ENCODE peak calls at places on chromosomes 11 and 22, in eight cellular contexts. One of them, this sample, is unnamed.

GRCh38 chr11:121132211-121132976 is 31.4 kb downstream of the TECTA start:
- DNase-seq in naive thymus-derived CD8-positive, alpha-beta T cell: no peak
- DNase-seq in stimulated activated CD4-positive, alpha-beta T cell treated with anti-CD3 and anti-CD28 coated beads, Interleukin-1b, Interleukin-23, amount 100 ng/mL, for 48 hours: no peak
- DNase-seq in lung: no peak
- DNase-seq in kidney epithelial cell: no peak
- DNase-seq in foreskin melanocyte: no peak
- DNase-seq in glomerular endothelial cell: no peak
- DNase-seq in thyroid gland: no peak
- DNase-seq in this sample: no peak

GRCh38 chr22:27880778-27881394 is 38.2 kb downstream of the PITPNB start:
- DNase-seq in naive thymus-derived CD8-positive, alpha-beta T cell: no peak
- DNase-seq in stimulated activated CD4-positive, alpha-beta T cell treated with anti-CD3 and anti-CD28 coated beads, Interleukin-1b, Interleukin-23, amount 100 ng/mL, for 48 hours: no peak
- DNase-seq in lung: peak
- DNase-seq in kidney epithelial cell: peak
- DNase-seq in foreskin melanocyte: peak
- DNase-seq in glomerular endothelial cell: peak
- DNase-seq in thyroid gland: peak
- DNase-seq in this sample: no peak

GRCh38 chr22:45033136-45033535 is 23.3 kb upstream of the PHF21B start:
- DNase-seq in naive thymus-derived CD8-positive, alpha-beta T cell: no peak
- DNase-seq in stimulated activated CD4-positive, alpha-beta T cell treated with anti-CD3 and anti-CD28 coated beads, Interleukin-1b, Interleukin-23, amount 100 ng/mL, for 48 hours: no peak
- DNase-seq in lung: no peak
- DNase-seq in kidney epithelial cell: no peak
- DNase-seq in foreskin melanocyte: no peak
- DNase-seq in glomerular endothelial cell: no peak
- DNase-seq in thyroid gland: no peak
- DNase-seq in this sample: no peak

GRCh38 chr11:64745219-64745522 is 1.2 kb upstream of the RASGRP2 start:
- DNase-seq in naive thymus-derived CD8-positive, alpha-beta T cell: peak
- DNase-seq in stimulated activated CD4-positive, alpha-beta T cell treated with anti-CD3 and anti-CD28 coated beads, Interleukin-1b, Interleukin-23, amount 100 ng/mL, for 48 hours: peak
- DNase-seq in lung: peak
- DNase-seq in kidney epithelial cell: no peak
- DNase-seq in foreskin melanocyte: no peak
- DNase-seq in glomerular endothelial cell: no peak
- DNase-seq in thyroid gland: peak
- DNase-seq in this sample: peak

GRCh38 chr11:45052361-45052760 is 94.1 kb upstream of the PRDM11 start:
- DNase-seq in naive thymus-derived CD8-positive, alpha-beta T cell: no peak
- DNase-seq in stimulated activated CD4-positive, alpha-beta T cell treated with anti-CD3 and anti-CD28 coated beads, Interleukin-1b, Interleukin-23, amount 100 ng/mL, for 48 hours: no peak
- DNase-seq in lung: no peak
- DNase-seq in kidney epithelial cell: no peak
- DNase-seq in foreskin melanocyte: no peak
- DNase-seq in glomerular endothelial cell: no peak
- DNase-seq in thyroid gland: no peak
- DNase-seq in this sample: no peak

GRCh38 chr11:26571861-26572654 is at the start of gene MUC15:
- DNase-seq in naive thymus-derived CD8-positive, alpha-beta T cell: no peak
- DNase-seq in stimulated activated CD4-positive, alpha-beta T cell treated with anti-CD3 and anti-CD28 coated beads, Interleukin-1b, Interleukin-23, amount 100 ng/mL, for 48 hours: no peak
- DNase-seq in lung: no peak
- DNase-seq in kidney epithelial cell: no peak
- DNase-seq in foreskin melanocyte: no peak
- DNase-seq in glomerular endothelial cell: no peak
- DNase-seq in thyroid gland: peak
- DNase-seq in this sample: no peak

GRCh38 chr22:31950226-31950625 is 5.9 kb downstream of the YWHAH start:
- DNase-seq in naive thymus-derived CD8-positive, alpha-beta T cell: no peak
- DNase-seq in stimulated activated CD4-positive, alpha-beta T cell treated with anti-CD3 and anti-CD28 coated beads, Interleukin-1b, Interleukin-23, amount 100 ng/mL, for 48 hours: no peak
- DNase-seq in lung: no peak
- DNase-seq in kidney epithelial cell: no peak
- DNase-seq in foreskin melanocyte: no peak
- DNase-seq in glomerular endothelial cell: no peak
- DNase-seq in thyroid gland: no peak
- DNase-seq in this sample: no peak

GRCh38 chr11:89267660-89268302 is 90.1 kb downstream of the TYR start:
- DNase-seq in naive thymus-derived CD8-positive, alpha-beta T cell: no peak
- DNase-seq in stimulated activated CD4-positive, alpha-beta T cell treated with anti-CD3 and anti-CD28 coated beads, Interleukin-1b, Interleukin-23, amount 100 ng/mL, for 48 hours: no peak
- DNase-seq in lung: no peak
- DNase-seq in kidney epithelial cell: no peak
- DNase-seq in foreskin melanocyte: no peak
- DNase-seq in glomerular endothelial cell: no peak
- DNase-seq in thyroid gland: no peak
- DNase-seq in this sample: no peak

GRCh38 chr11:120959189-120959588 is 64.7 kb upstream of the TBCEL start:
- DNase-seq in naive thymus-derived CD8-positive, alpha-beta T cell: no peak
- DNase-seq in stimulated activated CD4-positive, alpha-beta T cell treated with anti-CD3 and anti-CD28 coated beads, Interleukin-1b, Interleukin-23, amount 100 ng/mL, for 48 hours: no peak
- DNase-seq in lung: no peak
- DNase-seq in kidney epithelial cell: no peak
- DNase-seq in foreskin melanocyte: no peak
- DNase-seq in glomerular endothelial cell: no peak
- DNase-seq in thyroid gland: no peak
- DNase-seq in this sample: no peak

GRCh38 chr22:46366801-46367706 is 31.5 kb downstream of the TRMU start:
- DNase-seq in naive thymus-derived CD8-positive, alpha-beta T cell: no peak
- DNase-seq in stimulated activated CD4-positive, alpha-beta T cell treated with anti-CD3 and anti-CD28 coated beads, Interleukin-1b, Interleukin-23, amount 100 ng/mL, for 48 hours: no peak
- DNase-seq in lung: no peak
- DNase-seq in kidney epithelial cell: no peak
- DNase-seq in foreskin melanocyte: no peak
- DNase-seq in glomerular endothelial cell: no peak
- DNase-seq in thyroid gland: no peak
- DNase-seq in this sample: no peak

GRCh38 chr22:40348025-40348658 is 1.8 kb downstream of the ADSL start:
- DNase-seq in naive thymus-derived CD8-positive, alpha-beta T cell: peak
- DNase-seq in stimulated activated CD4-positive, alpha-beta T cell treated with anti-CD3 and anti-CD28 coated beads, Interleukin-1b, Interleukin-23, amount 100 ng/mL, for 48 hours: peak
- DNase-seq in lung: no peak
- DNase-seq in kidney epithelial cell: no peak
- DNase-seq in foreskin melanocyte: no peak
- DNase-seq in glomerular endothelial cell: no peak
- DNase-seq in thyroid gland: peak
- DNase-seq in this sample: peak

GRCh38 chr11:3217751-3218482 is 696 bp downstream of the MRGPRG start:
- DNase-seq in naive thymus-derived CD8-positive, alpha-beta T cell: no peak
- DNase-seq in stimulated activated CD4-positive, alpha-beta T cell treated with anti-CD3 and anti-CD28 coated beads, Interleukin-1b, Interleukin-23, amount 100 ng/mL, for 48 hours: no peak
- DNase-seq in lung: no peak
- DNase-seq in kidney epithelial cell: no peak
- DNase-seq in foreskin melanocyte: no peak
- DNase-seq in glomerular endothelial cell: no peak
- DNase-seq in thyroid gland: peak
- DNase-seq in this sample: no peak

GRCh38 chr11:83220279-83220678 is 26.8 kb downstream of the ANKRD42 start:
- DNase-seq in naive thymus-derived CD8-positive, alpha-beta T cell: no peak
- DNase-seq in stimulated activated CD4-positive, alpha-beta T cell treated with anti-CD3 and anti-CD28 coated beads, Interleukin-1b, Interleukin-23, amount 100 ng/mL, for 48 hours: no peak
- DNase-seq in lung: no peak
- DNase-seq in kidney epithelial cell: no peak
- DNase-seq in foreskin melanocyte: no peak
- DNase-seq in glomerular endothelial cell: no peak
- DNase-seq in thyroid gland: no peak
- DNase-seq in this sample: no peak

GRCh38 chr11:110130642-110131238 is 37.5 kb downstream of the ZC3H12C start:
- DNase-seq in naive thymus-derived CD8-positive, alpha-beta T cell: no peak
- DNase-seq in stimulated activated CD4-positive, alpha-beta T cell treated with anti-CD3 and anti-CD28 coated beads, Interleukin-1b, Interleukin-23, amount 100 ng/mL, for 48 hours: no peak
- DNase-seq in lung: no peak
- DNase-seq in kidney epithelial cell: peak
- DNase-seq in foreskin melanocyte: no peak
- DNase-seq in glomerular endothelial cell: no peak
- DNase-seq in thyroid gland: no peak
- DNase-seq in this sample: no peak

GRCh38 chr11:17703951-17704350 is 15.4 kb upstream of the MYOD1 start:
- DNase-seq in naive thymus-derived CD8-positive, alpha-beta T cell: no peak
- DNase-seq in stimulated activated CD4-positive, alpha-beta T cell treated with anti-CD3 and anti-CD28 coated beads, Interleukin-1b, Interleukin-23, amount 100 ng/mL, for 48 hours: no peak
- DNase-seq in lung: no peak
- DNase-seq in kidney epithelial cell: no peak
- DNase-seq in foreskin melanocyte: no peak
- DNase-seq in glomerular endothelial cell: no peak
- DNase-seq in thyroid gland: no peak
- DNase-seq in this sample: no peak

GRCh38 chr11:38824573-38824972 is 2226.5 kb upstream of the RAG2 start:
- DNase-seq in naive thymus-derived CD8-positive, alpha-beta T cell: no peak
- DNase-seq in stimulated activated CD4-positive, alpha-beta T cell treated with anti-CD3 and anti-CD28 coated beads, Interleukin-1b, Interleukin-23, amount 100 ng/mL, for 48 hours: no peak
- DNase-seq in lung: no peak
- DNase-seq in kidney epithelial cell: no peak
- DNase-seq in foreskin melanocyte: no peak
- DNase-seq in glomerular endothelial cell: no peak
- DNase-seq in thyroid gland: no peak
- DNase-seq in this sample: no peak

GRCh38 chr11:2576116-2576515 is 123.7 kb downstream of the KCNQ1OT1 start:
- DNase-seq in naive thymus-derived CD8-positive, alpha-beta T cell: no peak
- DNase-seq in stimulated activated CD4-positive, alpha-beta T cell treated with anti-CD3 and anti-CD28 coated beads, Interleukin-1b, Interleukin-23, amount 100 ng/mL, for 48 hours: peak
- DNase-seq in lung: no peak
- DNase-seq in kidney epithelial cell: no peak
- DNase-seq in foreskin melanocyte: no peak
- DNase-seq in glomerular endothelial cell: no peak
- DNase-seq in thyroid gland: no peak
- DNase-seq in this sample: no peak

GRCh38 chr11:118411523-118411922 is 10.1 kb downstream of the ATP5MG start:
- DNase-seq in naive thymus-derived CD8-positive, alpha-beta T cell: no peak
- DNase-seq in stimulated activated CD4-positive, alpha-beta T cell treated with anti-CD3 and anti-CD28 coated beads, Interleukin-1b, Interleukin-23, amount 100 ng/mL, for 48 hours: no peak
- DNase-seq in lung: no peak
- DNase-seq in kidney epithelial cell: no peak
- DNase-seq in foreskin melanocyte: no peak
- DNase-seq in glomerular endothelial cell: no peak
- DNase-seq in thyroid gland: no peak
- DNase-seq in this sample: no peak

GRCh38 chr22:39999144-39999757 is 4.5 kb downstream of the FAM83F start:
- DNase-seq in naive thymus-derived CD8-positive, alpha-beta T cell: no peak
- DNase-seq in stimulated activated CD4-positive, alpha-beta T cell treated with anti-CD3 and anti-CD28 coated beads, Interleukin-1b, Interleukin-23, amount 100 ng/mL, for 48 hours: no peak
- DNase-seq in lung: no peak
- DNase-seq in kidney epithelial cell: no peak
- DNase-seq in foreskin melanocyte: no peak
- DNase-seq in glomerular endothelial cell: no peak
- DNase-seq in thyroid gland: no peak
- DNase-seq in this sample: no peak

GRCh38 chr22:42613869-42614268 is 814 bp downstream of the POLDIP3 start:
- DNase-seq in naive thymus-derived CD8-positive, alpha-beta T cell: no peak
- DNase-seq in stimulated activated CD4-positive, alpha-beta T cell treated with anti-CD3 and anti-CD28 coated beads, Interleukin-1b, Interleukin-23, amount 100 ng/mL, for 48 hours: no peak
- DNase-seq in lung: no peak
- DNase-seq in kidney epithelial cell: no peak
- DNase-seq in foreskin melanocyte: no peak
- DNase-seq in glomerular endothelial cell: no peak
- DNase-seq in thyroid gland: no peak
- DNase-seq in this sample: no peak

GRCh38 chr11:975824-976223 is 50.2 kb downstream of the AP2A2 start:
- DNase-seq in naive thymus-derived CD8-positive, alpha-beta T cell: no peak
- DNase-seq in stimulated activated CD4-positive, alpha-beta T cell treated with anti-CD3 and anti-CD28 coated beads, Interleukin-1b, Interleukin-23, amount 100 ng/mL, for 48 hours: no peak
- DNase-seq in lung: no peak
- DNase-seq in kidney epithelial cell: no peak
- DNase-seq in foreskin melanocyte: no peak
- DNase-seq in glomerular endothelial cell: no peak
- DNase-seq in thyroid gland: no peak
- DNase-seq in this sample: no peak

GRCh38 chr22:43922123-43922522 is 1.5 kb upstream of the PNPLA3 start:
- DNase-seq in naive thymus-derived CD8-positive, alpha-beta T cell: no peak
- DNase-seq in stimulated activated CD4-positive, alpha-beta T cell treated with anti-CD3 and anti-CD28 coated beads, Interleukin-1b, Interleukin-23, amount 100 ng/mL, for 48 hours: no peak
- DNase-seq in lung: no peak
- DNase-seq in kidney epithelial cell: no peak
- DNase-seq in foreskin melanocyte: no peak
- DNase-seq in glomerular endothelial cell: no peak
- DNase-seq in thyroid gland: no peak
- DNase-seq in this sample: no peak

GRCh38 chr11:1656061-1656441 is 26.5 kb downstream of the KRTAP5-5 start:
- DNase-seq in naive thymus-derived CD8-positive, alpha-beta T cell: no peak
- DNase-seq in stimulated activated CD4-positive, alpha-beta T cell treated with anti-CD3 and anti-CD28 coated beads, Interleukin-1b, Interleukin-23, amount 100 ng/mL, for 48 hours: no peak
- DNase-seq in lung: no peak
- DNase-seq in kidney epithelial cell: no peak
- DNase-seq in foreskin melanocyte: no peak
- DNase-seq in glomerular endothelial cell: no peak
- DNase-seq in thyroid gland: no peak
- DNase-seq in this sample: peak

GRCh38 chr11:134725939-134726639 is 314.0 kb upstream of the B3GAT1 start:
- DNase-seq in naive thymus-derived CD8-positive, alpha-beta T cell: no peak
- DNase-seq in stimulated activated CD4-positive, alpha-beta T cell treated with anti-CD3 and anti-CD28 coated beads, Interleukin-1b, Interleukin-23, amount 100 ng/mL, for 48 hours: no peak
- DNase-seq in lung: no peak
- DNase-seq in kidney epithelial cell: no peak
- DNase-seq in foreskin melanocyte: no peak
- DNase-seq in glomerular endothelial cell: no peak
- DNase-seq in thyroid gland: peak
- DNase-seq in this sample: peak

GRCh38 chr11:21142007-21142406 is 472.6 kb downstream of the NELL1 start:
- DNase-seq in naive thymus-derived CD8-positive, alpha-beta T cell: no peak
- DNase-seq in stimulated activated CD4-positive, alpha-beta T cell treated with anti-CD3 and anti-CD28 coated beads, Interleukin-1b, Interleukin-23, amount 100 ng/mL, for 48 hours: no peak
- DNase-seq in lung: no peak
- DNase-seq in kidney epithelial cell: no peak
- DNase-seq in foreskin melanocyte: peak
- DNase-seq in glomerular endothelial cell: no peak
- DNase-seq in thyroid gland: no peak
- DNase-seq in this sample: no peak

GRCh38 chr22:27747396-27748256 is 53.9 kb downstream of the MN1 start:
- DNase-seq in naive thymus-derived CD8-positive, alpha-beta T cell: no peak
- DNase-seq in stimulated activated CD4-positive, alpha-beta T cell treated with anti-CD3 and anti-CD28 coated beads, Interleukin-1b, Interleukin-23, amount 100 ng/mL, for 48 hours: no peak
- DNase-seq in lung: no peak
- DNase-seq in kidney epithelial cell: no peak
- DNase-seq in foreskin melanocyte: no peak
- DNase-seq in glomerular endothelial cell: no peak
- DNase-seq in thyroid gland: no peak
- DNase-seq in this sample: no peak

GRCh38 chr11:27281740-27282139 is 81.3 kb downstream of the CCDC34 start:
- DNase-seq in naive thymus-derived CD8-positive, alpha-beta T cell: no peak
- DNase-seq in stimulated activated CD4-positive, alpha-beta T cell treated with anti-CD3 and anti-CD28 coated beads, Interleukin-1b, Interleukin-23, amount 100 ng/mL, for 48 hours: no peak
- DNase-seq in lung: no peak
- DNase-seq in kidney epithelial cell: no peak
- DNase-seq in foreskin melanocyte: no peak
- DNase-seq in glomerular endothelial cell: no peak
- DNase-seq in thyroid gland: no peak
- DNase-seq in this sample: no peak

GRCh38 chr11:19094859-19095258 is 22.1 kb upstream of the ZDHHC13 start:
- DNase-seq in naive thymus-derived CD8-positive, alpha-beta T cell: no peak
- DNase-seq in stimulated activated CD4-positive, alpha-beta T cell treated with anti-CD3 and anti-CD28 coated beads, Interleukin-1b, Interleukin-23, amount 100 ng/mL, for 48 hours: no peak
- DNase-seq in lung: no peak
- DNase-seq in kidney epithelial cell: no peak
- DNase-seq in foreskin melanocyte: no peak
- DNase-seq in glomerular endothelial cell: no peak
- DNase-seq in thyroid gland: no peak
- DNase-seq in this sample: no peak

GRCh38 chr22:46866591-46866990 is 104.1 kb downstream of the TBC1D22A start:
- DNase-seq in naive thymus-derived CD8-positive, alpha-beta T cell: no peak
- DNase-seq in stimulated activated CD4-positive, alpha-beta T cell treated with anti-CD3 and anti-CD28 coated beads, Interleukin-1b, Interleukin-23, amount 100 ng/mL, for 48 hours: no peak
- DNase-seq in lung: no peak
- DNase-seq in kidney epithelial cell: no peak
- DNase-seq in foreskin melanocyte: no peak
- DNase-seq in glomerular endothelial cell: no peak
- DNase-seq in thyroid gland: no peak
- DNase-seq in this sample: no peak

GRCh38 chr22:48888466-48889208 is 939.0 kb downstream of the BRD1 start:
- DNase-seq in naive thymus-derived CD8-positive, alpha-beta T cell: no peak
- DNase-seq in stimulated activated CD4-positive, alpha-beta T cell treated with anti-CD3 and anti-CD28 coated beads, Interleukin-1b, Interleukin-23, amount 100 ng/mL, for 48 hours: no peak
- DNase-seq in lung: no peak
- DNase-seq in kidney epithelial cell: no peak
- DNase-seq in foreskin melanocyte: no peak
- DNase-seq in glomerular endothelial cell: no peak
- DNase-seq in thyroid gland: no peak
- DNase-seq in this sample: no peak

GRCh38 chr22:50530280-50530856 is 556 bp upstream of the TYMP start:
- DNase-seq in naive thymus-derived CD8-positive, alpha-beta T cell: peak
- DNase-seq in stimulated activated CD4-positive, alpha-beta T cell treated with anti-CD3 and anti-CD28 coated beads, Interleukin-1b, Interleukin-23, amount 100 ng/mL, for 48 hours: peak
- DNase-seq in lung: peak
- DNase-seq in kidney epithelial cell: no peak
- DNase-seq in foreskin melanocyte: peak
- DNase-seq in glomerular endothelial cell: no peak
- DNase-seq in thyroid gland: peak
- DNase-seq in this sample: peak

GRCh38 chr11:3802016-3802790 is 4.8 kb upstream of the NUP98 start:
- DNase-seq in naive thymus-derived CD8-positive, alpha-beta T cell: no peak
- DNase-seq in stimulated activated CD4-positive, alpha-beta T cell treated with anti-CD3 and anti-CD28 coated beads, Interleukin-1b, Interleukin-23, amount 100 ng/mL, for 48 hours: no peak
- DNase-seq in lung: no peak
- DNase-seq in kidney epithelial cell: no peak
- DNase-seq in foreskin melanocyte: no peak
- DNase-seq in glomerular endothelial cell: no peak
- DNase-seq in thyroid gland: no peak
- DNase-seq in this sample: no peak

GRCh38 chr11:13233173-13233572 is 44.4 kb upstream of the BMAL1 start:
- DNase-seq in naive thymus-derived CD8-positive, alpha-beta T cell: no peak
- DNase-seq in stimulated activated CD4-positive, alpha-beta T cell treated with anti-CD3 and anti-CD28 coated beads, Interleukin-1b, Interleukin-23, amount 100 ng/mL, for 48 hours: no peak
- DNase-seq in lung: no peak
- DNase-seq in kidney epithelial cell: no peak
- DNase-seq in foreskin melanocyte: no peak
- DNase-seq in glomerular endothelial cell: no peak
- DNase-seq in thyroid gland: no peak
- DNase-seq in this sample: no peak

GRCh38 chr11:44190883-44191230 is 95.4 kb downstream of the EXT2 start:
- DNase-seq in naive thymus-derived CD8-positive, alpha-beta T cell: no peak
- DNase-seq in stimulated activated CD4-positive, alpha-beta T cell treated with anti-CD3 and anti-CD28 coated beads, Interleukin-1b, Interleukin-23, amount 100 ng/mL, for 48 hours: no peak
- DNase-seq in lung: no peak
- DNase-seq in kidney epithelial cell: no peak
- DNase-seq in foreskin melanocyte: no peak
- DNase-seq in glomerular endothelial cell: no peak
- DNase-seq in thyroid gland: no peak
- DNase-seq in this sample: no peak

This sample was measured in stomach.